ENCODE peak calls at places on chromosomes 6 and 20, in ten cellular contexts. X, A, V, C, F, S, G, K, D and E are unnamed samples.

GRCh38 chr6:96899019-96899418 is 1.3 kb upstream of the NDUFAF4 start:
- DNase-seq in S (peak), K (peak), V (no peak), X (peak), A (peak), C (no peak), D (peak), F (no peak), G (peak), E (no peak)

GRCh38 chr6:84554069-84554468 is 210.3 kb downstream of the TBX18 start:
- DNase-seq in X (no peak), V (peak), G (peak), A (no peak), K (no peak), D (no peak), S (peak), C (no peak), F (no peak), E (no peak)

GRCh38 chr6:138482816-138483215 is 16.5 kb downstream of the NHSL1 start:
- DNase-seq in X (no peak), A (no peak), G (no peak), F (no peak), S (no peak), C (no peak), V (no peak), D (no peak), K (no peak), E (no peak)

GRCh38 chr6:42295181-42295580 is 77.5 kb upstream of the MRPS10 start:
- DNase-seq in D (no peak), X (no peak), V (no peak), C (no peak), F (no peak), S (peak), G (no peak), A (no peak), K (no peak), E (no peak)

GRCh38 chr6:408599-409102 is 17.1 kb downstream of the IRF4 start:
- DNase-seq in F (no peak), A (peak), D (no peak), X (peak), G (peak), C (peak), K (peak), S (peak), V (no peak), E (peak)

GRCh38 chr20:16485406-16485805 is 87.8 kb downstream of the KIF16B start:
- DNase-seq in F (no peak), D (no peak), S (no peak), G (peak), A (no peak), X (no peak), K (no peak), V (no peak), C (no peak), E (no peak)

GRCh38 chr6:151213352-151213751 is 26.4 kb upstream of the AKAP12 start:
- DNase-seq in V (no peak), G (no peak), F (no peak), S (peak), C (no peak), D (no peak), K (no peak), X (no peak), A (no peak), E (no peak)

GRCh38 chr6:3630258-3630828 is 121.2 kb downstream of the PXDC1 start:
- DNase-seq in S (no peak), K (no peak), A (no peak), V (no peak), C (no peak), F (no peak), G (no peak), X (no peak), D (no peak), E (no peak)

GRCh38 chr6:78746457-78746856 is 120.9 kb upstream of the IRAK1BP1 start:
- DNase-seq in C (no peak), F (no peak), K (no peak), S (peak), X (no peak), G (peak), V (no peak), D (peak), A (no peak), E (no peak)

GRCh38 chr20:54140486-54140885 is 33.3 kb downstream of the CYP24A1 start:
- DNase-seq in X (no peak), F (no peak), G (no peak), C (no peak), V (no peak), K (no peak), S (no peak), A (no peak), D (no peak), E (no peak)

GRCh38 chr6:150406948-150407347 is 38.1 kb downstream of the IYD start:
- DNase-seq in X (no peak), C (no peak), G (no peak), S (peak), D (no peak), K (no peak), F (no peak), A (no peak), V (no peak), E (no peak)

GRCh38 chr20:52129611-52130010 is 62.0 kb downstream of the ZFP64 start:
- DNase-seq in C (no peak), G (no peak), K (no peak), X (no peak), V (no peak), A (no peak), D (no peak), S (peak), F (no peak), E (no peak)

GRCh38 chr20:62266340-62266739 is 28.0 kb downstream of the OSBPL2 start:
- DNase-seq in V (no peak), C (no peak), F (no peak), G (no peak), A (no peak), D (no peak), K (peak), S (peak), X (no peak), E (no peak)

GRCh38 chr6:159727717-159728440 is 573 bp downstream of the WTAP start:
- DNase-seq in V (no peak), C (no peak), D (no peak), G (peak), K (no peak), F (peak), S (peak), X (no peak), A (no peak), E (no peak)

GRCh38 chr20:45095753-45096371 is 5.1 kb downstream of the KCNS1 start:
- DNase-seq in D (no peak), K (peak), F (peak), V (peak), G (peak), A (peak), X (peak), C (peak), S (peak), E (peak)

GRCh38 chr20:45098096-45098773 is 2.7 kb downstream of the KCNS1 start:
- DNase-seq in F (no peak), X (peak), S (peak), K (peak), C (peak), A (no peak), D (no peak), V (no peak), G (peak), E (peak)

GRCh38 chr20:45096781-45097180 is 4.1 kb downstream of the KCNS1 start:
- DNase-seq in K (no peak), G (no peak), F (no peak), X (no peak), A (no peak), S (no peak), V (no peak), D (no peak), C (no peak), E (no peak)

GRCh38 chr20:45094864-45095574 is 5.9 kb downstream of the KCNS1 start:
- DNase-seq in X (no peak), K (no peak), V (no peak), G (no peak), C (no peak), D (no peak), F (no peak), A (no peak), S (no peak), E (no peak)

GRCh38 chr20:45097485-45098095 is 3.3 kb downstream of the KCNS1 start:
- DNase-seq in A (no peak), S (peak), F (peak), K (peak), C (peak), G (peak), X (no peak), D (no peak), V (no peak), E (no peak)
- TF ChIP-seq CTCF in A (no peak), S (peak), F (no peak), K (no peak), C (no peak), G (peak), X (no peak), D (peak), V (peak), E (no peak)

GRCh38 chr6:125953502-125953875 is 3.1 kb upstream of the HINT3 start:
- DNase-seq in K (no peak), S (no peak), D (no peak), F (no peak), G (no peak), V (no peak), C (peak), A (no peak), X (peak), E (peak)
- TF ChIP-seq CTCF in K (no peak), S (peak), D (no peak), F (no peak), G (peak), V (peak), C (no peak), A (no peak), X (peak), E (no peak)

GRCh38 chr6:14117158-14118090 is at the start of gene CD83:
- DNase-seq in K (peak), V (no peak), X (peak), C (peak), D (no peak), F (peak), A (peak), S (peak), G (peak), E (peak)
- TF ChIP-seq CTCF in K (peak), V (peak), X (peak), C (no peak), D (peak), F (peak), A (peak), S (no peak), G (no peak), E (no peak)

DNA sequence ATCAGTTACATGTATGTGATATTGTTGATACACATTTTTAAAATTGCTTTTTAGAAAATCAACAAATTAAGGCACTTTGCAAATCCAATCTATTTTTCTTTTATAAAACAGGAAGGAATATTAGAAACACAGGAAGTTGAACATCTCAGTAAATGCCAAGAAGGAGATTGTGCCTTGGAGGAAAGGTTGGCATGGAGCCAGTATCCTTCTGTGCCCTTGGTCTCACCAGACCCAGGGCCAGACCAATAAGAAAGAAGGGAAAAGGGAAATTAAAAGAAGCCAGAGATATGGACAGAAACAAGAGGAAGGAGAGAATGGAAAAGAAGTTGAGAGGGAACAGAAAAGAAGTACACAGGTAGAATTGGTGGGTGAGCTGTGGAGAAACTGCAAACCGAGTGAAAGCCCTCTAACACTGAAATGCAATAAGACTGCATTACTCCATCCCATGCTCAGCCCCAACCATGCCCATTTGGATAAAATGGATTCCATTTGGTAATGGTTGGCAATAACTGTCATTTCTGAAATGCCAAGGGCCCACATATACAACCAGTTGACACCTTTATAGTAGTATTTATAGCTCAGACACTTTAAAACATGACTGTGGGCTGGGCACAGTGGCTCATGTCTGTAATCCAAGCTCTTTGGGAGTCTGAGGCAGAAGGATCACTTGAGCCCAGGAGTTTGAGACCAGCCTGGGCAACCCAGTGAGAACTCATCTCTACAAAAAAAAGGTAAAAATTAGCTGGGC is 133.8 kb downstream of the GMPR start:
- DNase-seq in K (no peak), G (no peak), F (no peak), A (no peak), S (no peak), C (no peak), X (no peak), D (no peak), V (no peak), E (no peak)
- TF ChIP-seq CTCF in K (no peak), G (no peak), F (no peak), A (no peak), S (no peak), C (no peak), X (no peak), D (no peak), V (no peak), E (no peak)

DNA sequence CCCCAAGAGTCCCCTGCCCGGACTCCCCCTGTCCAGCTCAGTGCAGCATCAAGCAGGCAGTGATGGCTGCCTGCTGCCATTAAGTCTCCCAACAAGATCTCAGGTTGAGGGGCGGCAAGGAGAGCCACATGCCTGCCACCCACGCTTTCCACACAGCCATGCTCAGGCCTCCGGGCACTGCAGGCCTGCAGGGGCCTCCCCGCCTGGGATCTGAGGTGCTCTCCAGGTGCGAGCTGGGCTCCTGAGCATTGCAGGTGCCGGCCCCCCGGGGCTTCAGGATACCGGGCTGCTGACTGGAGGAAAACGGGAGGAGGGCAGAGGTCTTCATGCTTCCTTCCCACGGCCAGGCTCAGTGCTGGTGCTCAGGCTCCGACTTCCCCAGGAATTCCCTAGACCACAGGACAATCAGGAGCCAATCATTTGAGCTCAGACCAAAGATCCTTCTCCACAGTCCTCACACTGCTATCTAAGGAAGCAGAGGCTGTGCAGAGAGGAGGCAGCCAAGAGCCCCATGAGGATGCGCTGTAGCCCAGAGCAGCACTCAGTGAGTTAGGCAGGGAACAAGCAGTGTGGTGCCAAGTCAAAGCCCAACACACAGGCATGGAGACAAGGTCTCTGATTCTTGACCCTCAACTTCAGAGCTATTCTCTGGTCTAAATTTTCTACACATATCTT is 52.7 kb downstream of the PYGB start:
- DNase-seq in X (no peak), C (no peak), G (peak), A (no peak), F (no peak), K (no peak), D (no peak), V (no peak), S (peak), E (no peak)
- TF ChIP-seq CTCF in X (no peak), C (no peak), G (peak), A (no peak), F (no peak), K (no peak), D (peak), V (no peak), S (peak), E (no peak)

GRCh38 chr6:123520208-123520607 is 116.5 kb downstream of the TRDN start:
- DNase-seq in V (no peak), C (no peak), K (no peak), G (no peak), S (peak), A (no peak), D (no peak), F (no peak), X (no peak), E (no peak)
- TF ChIP-seq CTCF in V (no peak), C (no peak), K (no peak), G (no peak), S (no peak), A (no peak), D (no peak), F (no peak), X (no peak), E (no peak)

GRCh38 chr6:38648629-38649028 is 8.9 kb upstream of the BTBD9 start:
- DNase-seq in V (no peak), X (no peak), C (no peak), K (no peak), F (no peak), G (no peak), A (no peak), S (no peak), D (no peak), E (no peak)

GRCh38 chr6:38649744-38650143 is 10.0 kb upstream of the BTBD9 start:
- DNase-seq in G (no peak), S (no peak), V (no peak), F (no peak), A (no peak), C (no peak), D (no peak), K (no peak), X (no peak), E (no peak)

GRCh38 chr6:38650207-38650752 is 10.6 kb upstream of the BTBD9 start:
- DNase-seq in X (no peak), G (no peak), D (no peak), S (no peak), K (no peak), V (no peak), A (no peak), F (no peak), C (no peak), E (no peak)

GRCh38 chr6:38644951-38645350 is 5.2 kb upstream of the BTBD9 start:
- DNase-seq in D (no peak), F (no peak), V (no peak), S (no peak), G (no peak), C (no peak), A (no peak), K (no peak), X (no peak), E (no peak)

GRCh38 chr6:38646166-38646565 is 6.4 kb upstream of the BTBD9 start:
- DNase-seq in G (peak), X (no peak), S (no peak), A (no peak), K (no peak), C (no peak), V (no peak), F (no peak), D (no peak), E (no peak)
- TF ChIP-seq CTCF in G (no peak), X (no peak), S (no peak), A (no peak), K (no peak), C (no peak), V (no peak), F (no peak), D (no peak), E (no peak)

GRCh38 chr6:144083172-144083571 is 12.2 kb downstream of the SF3B5 start:
- DNase-seq in D (no peak), F (peak), X (no peak), A (no peak), V (no peak), C (no peak), K (no peak), S (no peak), G (no peak), E (no peak)

GRCh38 chr6:144093658-144094057 is 1.7 kb downstream of the SF3B5 start:
- DNase-seq in K (no peak), D (no peak), S (no peak), V (no peak), X (no peak), C (no peak), A (no peak), F (no peak), G (no peak), E (no peak)

GRCh38 chr6:144090384-144090783 is 5.0 kb downstream of the SF3B5 start:
- DNase-seq in X (no peak), A (no peak), G (no peak), F (no peak), V (no peak), D (no peak), K (no peak), C (no peak), S (no peak), E (no peak)

GRCh38 chr6:144093236-144093635 is 2.1 kb downstream of the SF3B5 start:
- DNase-seq in K (no peak), V (no peak), S (no peak), G (no peak), F (no peak), D (no peak), X (no peak), C (no peak), A (no peak), E (no peak)

GRCh38 chr6:144087789-144088426 is 7.5 kb downstream of the SF3B5 start:
- DNase-seq in F (no peak), G (no peak), D (no peak), S (no peak), K (no peak), C (no peak), A (no peak), X (no peak), V (no peak), E (no peak)
- TF ChIP-seq CTCF in F (no peak), G (no peak), D (no peak), S (no peak), K (no peak), C (no peak), A (no peak), X (no peak), V (no peak), E (no peak)

DNA sequence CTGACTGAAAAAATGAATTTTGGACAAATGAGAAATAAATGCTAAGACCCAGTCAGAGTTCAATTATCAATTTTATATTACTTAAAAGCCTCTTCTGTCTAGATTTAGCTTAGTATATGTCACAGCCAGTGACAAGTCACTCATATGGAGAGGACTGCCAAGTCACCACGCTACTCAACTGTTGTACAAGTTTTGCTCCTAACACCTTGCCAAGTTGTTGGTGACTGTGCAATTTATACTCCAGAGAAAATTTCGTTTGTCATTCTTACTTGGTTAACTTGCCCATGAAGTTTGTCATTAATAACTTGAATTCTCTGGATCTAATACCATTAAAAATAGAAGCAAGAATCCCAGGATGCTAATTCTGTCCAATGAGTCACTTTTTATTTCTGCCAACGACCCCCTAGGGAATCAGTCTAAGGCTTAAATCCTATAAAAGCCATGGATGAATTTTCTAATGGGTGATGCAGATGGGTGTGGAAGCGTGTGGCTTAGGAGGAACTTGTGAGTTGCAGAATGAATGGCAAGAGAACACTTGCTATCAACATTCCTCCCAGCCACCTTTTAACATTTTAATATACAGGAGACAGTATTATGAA is 30.4 kb upstream of the FBXO30 start:
- DNase-seq in F (no peak), X (no peak), K (no peak), A (no peak), C (no peak), G (no peak), S (peak), D (no peak), V (no peak), E (no peak)
- TF ChIP-seq CTCF in F (no peak), X (no peak), K (no peak), A (no peak), C (no peak), G (no peak), S (no peak), D (no peak), V (no peak), E (no peak)

GRCh38 chr6:104483225-104483834 is 376.4 kb downstream of the HACE1 start:
- DNase-seq in D (no peak), S (peak), X (no peak), K (no peak), C (no peak), G (peak), V (no peak), A (peak), F (no peak), E (no peak)
- TF ChIP-seq CTCF in D (no peak), S (peak), X (peak), K (no peak), C (no peak), G (peak), V (no peak), A (peak), F (no peak), E (peak)